ENCODE peak calls at places on chromosomes 16 and 17, in nine cellular contexts. One of them, this sample, is unnamed. For H3K4me1, the result is how much of the 10 kb centered on the place peaks cover.

GRCh38 chr16:70588565-70588964 is 57.8 kb upstream of the IL34 start:
- DNase-seq in iPS DF 6.9: no peak
- DNase-seq in psoas muscle: no peak
- DNase-seq in uterus: no peak
- DNase-seq in MM.1S: no peak
- DNase-seq in HCT116: no peak
- DNase-seq in PC-9: no peak
- DNase-seq in tibial artery: no peak
- DNase-seq in body of pancreas: no peak
- DNase-seq in this sample: no peak

GRCh38 chr16:85954927-85955539 is 56.1 kb downstream of the IRF8 start:
- DNase-seq in tibial artery: no peak
- DNase-seq in body of pancreas: no peak
- DNase-seq in iPS DF 6.9: no peak
- DNase-seq in psoas muscle: no peak
- DNase-seq in HCT116: no peak
- DNase-seq in uterus: no peak
- DNase-seq in MM.1S: no peak
- DNase-seq in PC-9: no peak
- DNase-seq in this sample: no peak

GRCh38 chr17:1590031-1590746 is 27.6 kb upstream of the PITPNA start:
- DNase-seq in PC-9: peak
- DNase-seq in body of pancreas: peak
- DNase-seq in MM.1S: no peak
- DNase-seq in psoas muscle: peak
- DNase-seq in iPS DF 6.9: no peak
- DNase-seq in HCT116: peak
- DNase-seq in uterus: peak
- DNase-seq in tibial artery: peak
- DNase-seq in this sample: no peak

GRCh38 chr17:76883744-76884525 is 15.7 kb downstream of the MGAT5B start:
- DNase-seq in HCT116: no peak
- DNase-seq in MM.1S: no peak
- DNase-seq in psoas muscle: no peak
- DNase-seq in tibial artery: no peak
- DNase-seq in iPS DF 6.9: no peak
- DNase-seq in body of pancreas: no peak
- DNase-seq in PC-9: no peak
- DNase-seq in uterus: no peak
- DNase-seq in this sample: no peak

GRCh38 chr16:66462912-66463311 is 35.8 kb downstream of the BEAN1 start:
- DNase-seq in tibial artery: no peak
- DNase-seq in psoas muscle: no peak
- DNase-seq in uterus: no peak
- DNase-seq in PC-9: no peak
- DNase-seq in HCT116: no peak
- DNase-seq in body of pancreas: no peak
- DNase-seq in iPS DF 6.9: no peak
- DNase-seq in MM.1S: no peak
- DNase-seq in this sample: no peak

GRCh38 chr16:79988089-79988488 is 387.6 kb upstream of the MAF start:
- DNase-seq in HCT116: no peak
- DNase-seq in uterus: no peak
- DNase-seq in MM.1S: no peak
- DNase-seq in tibial artery: no peak
- DNase-seq in iPS DF 6.9: no peak
- DNase-seq in body of pancreas: no peak
- DNase-seq in psoas muscle: no peak
- DNase-seq in PC-9: no peak
- DNase-seq in this sample: no peak

GRCh38 chr16:15879255-15879804 is 9.1 kb downstream of the CEP20 start:
- DNase-seq in PC-9: peak
- DNase-seq in uterus: no peak
- DNase-seq in iPS DF 6.9: no peak
- DNase-seq in MM.1S: no peak
- DNase-seq in HCT116: no peak
- DNase-seq in body of pancreas: no peak
- DNase-seq in psoas muscle: no peak
- DNase-seq in tibial artery: no peak
- DNase-seq in this sample: no peak

GRCh38 chr17:63571632-63572310 is 21.5 kb downstream of the DCAF7 start:
- DNase-seq in MM.1S: no peak
- DNase-seq in psoas muscle: no peak
- DNase-seq in HCT116: no peak
- DNase-seq in uterus: no peak
- DNase-seq in body of pancreas: no peak
- DNase-seq in iPS DF 6.9: no peak
- DNase-seq in tibial artery: no peak
- DNase-seq in PC-9: no peak
- DNase-seq in this sample: no peak

GRCh38 chr17:63475491-63476412 is 1.1 kb upstream of the ACE start:
- DNase-seq in iPS DF 6.9: no peak
- DNase-seq in psoas muscle: no peak
- DNase-seq in tibial artery: no peak
- DNase-seq in uterus: no peak
- DNase-seq in MM.1S: no peak
- DNase-seq in PC-9: no peak
- DNase-seq in body of pancreas: no peak
- DNase-seq in HCT116: no peak
- DNase-seq in this sample: no peak

GRCh38 chr16:87966685-87967185 is 15.5 kb downstream of the BANP start:
- DNase-seq in PC-9: no peak
- DNase-seq in iPS DF 6.9: no peak
- DNase-seq in body of pancreas: peak
- DNase-seq in MM.1S: no peak
- DNase-seq in HCT116: no peak
- DNase-seq in psoas muscle: no peak
- DNase-seq in tibial artery: peak
- DNase-seq in uterus: no peak
- DNase-seq in this sample: no peak

GRCh38 chr16:53083123-53083522 is 28.3 kb downstream of the CHD9 start:
- DNase-seq in tibial artery: no peak
- DNase-seq in MM.1S: no peak
- DNase-seq in psoas muscle: no peak
- DNase-seq in uterus: no peak
- DNase-seq in HCT116: no peak
- DNase-seq in iPS DF 6.9: no peak
- DNase-seq in body of pancreas: no peak
- DNase-seq in PC-9: no peak
- DNase-seq in this sample: no peak

GRCh38 chr16:84577034-84577803 is 40.7 kb downstream of the COTL1 start:
- DNase-seq in body of pancreas: peak
- DNase-seq in psoas muscle: no peak
- DNase-seq in PC-9: no peak
- DNase-seq in tibial artery: no peak
- DNase-seq in HCT116: peak
- DNase-seq in iPS DF 6.9: no peak
- DNase-seq in MM.1S: no peak
- DNase-seq in uterus: no peak
- DNase-seq in this sample: no peak

GRCh38 chr17:49482144-49482817 is 12.8 kb upstream of the NGFR start:
- DNase-seq in psoas muscle: no peak
- DNase-seq in tibial artery: no peak
- DNase-seq in body of pancreas: no peak
- DNase-seq in HCT116: no peak
- DNase-seq in PC-9: no peak
- DNase-seq in uterus: no peak
- DNase-seq in MM.1S: no peak
- DNase-seq in iPS DF 6.9: no peak
- DNase-seq in this sample: no peak

GRCh38 chr17:37068266-37068665 is 119.5 kb downstream of the AATF start:
- DNase-seq in MM.1S: no peak
- DNase-seq in PC-9: no peak
- DNase-seq in tibial artery: no peak
- DNase-seq in HCT116: no peak
- DNase-seq in uterus: no peak
- DNase-seq in body of pancreas: no peak
- DNase-seq in psoas muscle: no peak
- DNase-seq in iPS DF 6.9: no peak
- DNase-seq in this sample: no peak

GRCh38 chr16:55502801-55503366 is 6.0 kb upstream of the LPCAT2 start:
- DNase-seq in MM.1S: no peak
- DNase-seq in psoas muscle: peak
- DNase-seq in iPS DF 6.9: no peak
- DNase-seq in uterus: peak
- DNase-seq in tibial artery: peak
- DNase-seq in PC-9: peak
- DNase-seq in HCT116: peak
- DNase-seq in body of pancreas: peak
- DNase-seq in this sample: peak
- H3K4me1 ChIP-seq in MM.1S: under half
- H3K4me1 ChIP-seq in psoas muscle: under half
- H3K4me1 ChIP-seq in iPS DF 6.9: under half
- H3K4me1 ChIP-seq in uterus: under half
- H3K4me1 ChIP-seq in tibial artery: under half
- H3K4me1 ChIP-seq in PC-9: half or more
- H3K4me1 ChIP-seq in HCT116: under half
- H3K4me1 ChIP-seq in body of pancreas: under half
- H3K4me1 ChIP-seq in this sample: under half

DNA sequence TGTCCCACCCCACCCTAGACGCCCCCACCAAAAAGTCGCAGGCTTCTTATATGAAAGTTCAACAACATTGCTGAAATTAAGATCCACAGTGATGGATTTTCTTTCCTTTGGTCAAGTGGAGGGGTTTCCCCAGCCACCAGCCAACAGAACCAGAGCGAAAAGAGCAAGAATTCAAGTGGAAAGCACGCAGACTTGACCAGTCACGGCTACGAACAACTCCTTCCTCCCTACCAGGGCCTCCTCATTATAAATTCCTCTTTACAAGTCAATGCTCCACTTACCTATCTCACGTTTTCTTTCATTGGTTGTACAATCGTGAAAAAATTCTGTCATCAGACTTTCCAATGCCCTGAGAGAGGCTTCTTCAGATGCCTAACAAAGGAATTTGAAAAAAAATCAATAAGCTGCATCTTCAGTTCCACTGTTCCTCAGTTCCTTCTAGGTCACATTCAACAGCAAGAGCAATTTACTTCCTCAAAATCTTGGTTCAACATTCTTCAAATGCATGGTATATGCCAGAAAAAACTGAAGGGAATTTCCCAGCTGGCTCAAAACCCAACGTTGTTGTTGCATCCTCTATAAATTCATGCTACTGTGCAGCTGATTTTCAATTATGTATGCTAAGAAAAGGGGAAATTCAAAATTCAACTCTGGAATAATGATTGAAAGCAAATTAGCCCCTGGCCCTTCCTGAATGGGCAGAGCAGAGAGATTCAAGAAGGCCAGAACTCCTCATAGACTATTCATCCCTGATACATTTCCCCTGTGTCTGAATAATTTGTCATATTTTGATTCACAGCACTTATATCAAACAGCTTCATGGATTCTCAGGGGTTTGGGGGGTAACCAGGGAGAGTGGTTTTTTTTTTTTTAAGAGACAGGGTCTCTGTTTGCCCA is 30.9 kb downstream of the XPO6 start:
- DNase-seq in MM.1S: no peak
- DNase-seq in uterus: no peak
- DNase-seq in tibial artery: no peak
- DNase-seq in HCT116: no peak
- DNase-seq in PC-9: no peak
- DNase-seq in iPS DF 6.9: no peak
- DNase-seq in body of pancreas: no peak
- DNase-seq in psoas muscle: no peak
- DNase-seq in this sample: no peak
- H3K4me3 ChIP-seq in MM.1S: no peak
- H3K4me3 ChIP-seq in uterus: no peak
- H3K4me3 ChIP-seq in tibial artery: no peak
- H3K4me3 ChIP-seq in HCT116: no peak
- H3K4me3 ChIP-seq in PC-9: no peak
- H3K4me3 ChIP-seq in iPS DF 6.9: no peak
- H3K4me3 ChIP-seq in body of pancreas: no peak
- H3K4me3 ChIP-seq in psoas muscle: no peak
- H3K4me3 ChIP-seq in this sample: no peak

GRCh38 chr16:24688359-24688758 is 41.1 kb upstream of the TNRC6A start:
- DNase-seq in psoas muscle: no peak
- DNase-seq in tibial artery: no peak
- DNase-seq in MM.1S: no peak
- DNase-seq in HCT116: no peak
- DNase-seq in PC-9: no peak
- DNase-seq in uterus: no peak
- DNase-seq in body of pancreas: no peak
- DNase-seq in iPS DF 6.9: no peak
- DNase-seq in this sample: no peak

GRCh38 chr16:24683250-24683649 is 46.2 kb upstream of the TNRC6A start:
- DNase-seq in uterus: no peak
- DNase-seq in iPS DF 6.9: no peak
- DNase-seq in PC-9: no peak
- DNase-seq in psoas muscle: no peak
- DNase-seq in tibial artery: no peak
- DNase-seq in MM.1S: no peak
- DNase-seq in body of pancreas: no peak
- DNase-seq in HCT116: no peak
- DNase-seq in this sample: no peak

GRCh38 chr16:24683847-24684493 is 45.5 kb upstream of the TNRC6A start:
- DNase-seq in tibial artery: no peak
- DNase-seq in HCT116: no peak
- DNase-seq in body of pancreas: no peak
- DNase-seq in psoas muscle: no peak
- DNase-seq in PC-9: no peak
- DNase-seq in uterus: no peak
- DNase-seq in iPS DF 6.9: no peak
- DNase-seq in MM.1S: no peak
- DNase-seq in this sample: peak

GRCh38 chr16:24686678-24687077 is 42.8 kb upstream of the TNRC6A start:
- DNase-seq in iPS DF 6.9: no peak
- DNase-seq in psoas muscle: no peak
- DNase-seq in tibial artery: no peak
- DNase-seq in PC-9: no peak
- DNase-seq in uterus: no peak
- DNase-seq in body of pancreas: no peak
- DNase-seq in HCT116: no peak
- DNase-seq in MM.1S: no peak
- DNase-seq in this sample: no peak

GRCh38 chr16:24685539-24686432 is 43.7 kb upstream of the TNRC6A start:
- DNase-seq in body of pancreas: peak
- DNase-seq in PC-9: peak
- DNase-seq in iPS DF 6.9: peak
- DNase-seq in MM.1S: no peak
- DNase-seq in uterus: peak
- DNase-seq in tibial artery: peak
- DNase-seq in psoas muscle: peak
- DNase-seq in HCT116: no peak
- DNase-seq in this sample: peak
- H3K4me1 ChIP-seq in body of pancreas: under half
- H3K4me1 ChIP-seq in PC-9: under half
- H3K4me1 ChIP-seq in iPS DF 6.9: under half
- H3K4me1 ChIP-seq in MM.1S: under half
- H3K4me1 ChIP-seq in uterus: under half
- H3K4me1 ChIP-seq in tibial artery: under half
- H3K4me1 ChIP-seq in psoas muscle: under half
- H3K4me1 ChIP-seq in HCT116: under half
- H3K4me1 ChIP-seq in this sample: under half

GRCh38 chr17:80773243-80773991 is 218.2 kb upstream of the CHMP6 start:
- DNase-seq in PC-9: no peak
- DNase-seq in tibial artery: peak
- DNase-seq in iPS DF 6.9: no peak
- DNase-seq in psoas muscle: peak
- DNase-seq in uterus: no peak
- DNase-seq in HCT116: no peak
- DNase-seq in MM.1S: no peak
- DNase-seq in body of pancreas: no peak
- DNase-seq in this sample: no peak
- H3K4me3 ChIP-seq in PC-9: no peak
- H3K4me3 ChIP-seq in tibial artery: no peak
- H3K4me3 ChIP-seq in iPS DF 6.9: no peak
- H3K4me3 ChIP-seq in psoas muscle: peak
- H3K4me3 ChIP-seq in uterus: no peak
- H3K4me3 ChIP-seq in HCT116: no peak
- H3K4me3 ChIP-seq in MM.1S: no peak
- H3K4me3 ChIP-seq in body of pancreas: no peak
- H3K4me3 ChIP-seq in this sample: no peak